ENCODE peak calls at places on chromosomes 5 and 9, in eight cellular contexts. One of them, this sample, is unnamed.

GRCh38 chr5:13921573-13921972 is 22.9 kb downstream of the DNAH5 start:
- DNase-seq in tibial artery: no peak
- DNase-seq in iris pigment epithelial cell: peak; percentile 15
- DNase-seq in RPMI7951: peak; percentile 6
- DNase-seq in kidney epithelial cell: peak; percentile 29
- DNase-seq in activated CD4-positive, alpha-beta T cell treated with anti-CD3 and anti-CD28 coated beads for 4 hours: no peak
- DNase-seq in B cell: no peak
- DNase-seq in ACHN: peak; percentile 63
- DNase-seq in this sample: no peak

GRCh38 chr9:137740311-137740710 is 121.5 kb downstream of the EHMT1 start:
- DNase-seq in tibial artery: no peak
- DNase-seq in iris pigment epithelial cell: peak; percentile 54
- DNase-seq in RPMI7951: no peak
- DNase-seq in kidney epithelial cell: no peak
- DNase-seq in activated CD4-positive, alpha-beta T cell treated with anti-CD3 and anti-CD28 coated beads for 4 hours: no peak
- DNase-seq in B cell: no peak
- DNase-seq in ACHN: no peak
- DNase-seq in this sample: no peak

GRCh38 chr9:81416476-81417298 is 272.7 kb downstream of the TLE1 start:
- DNase-seq in tibial artery: no peak
- DNase-seq in iris pigment epithelial cell: peak; percentile 82
- DNase-seq in RPMI7951: no peak
- DNase-seq in kidney epithelial cell: no peak
- DNase-seq in activated CD4-positive, alpha-beta T cell treated with anti-CD3 and anti-CD28 coated beads for 4 hours: no peak
- DNase-seq in B cell: no peak
- DNase-seq in ACHN: no peak
- DNase-seq in this sample: no peak

GRCh38 chr5:172411423-172412111 is 42.8 kb downstream of the SH3PXD2B start:
- DNase-seq in tibial artery: no peak
- DNase-seq in iris pigment epithelial cell: peak; percentile 68
- DNase-seq in RPMI7951: peak; percentile 78
- DNase-seq in kidney epithelial cell: no peak
- DNase-seq in activated CD4-positive, alpha-beta T cell treated with anti-CD3 and anti-CD28 coated beads for 4 hours: no peak
- DNase-seq in B cell: no peak
- DNase-seq in ACHN: no peak
- DNase-seq in this sample: no peak

GRCh38 chr9:115106642-115107041 is 11.3 kb downstream of the TNC start:
- DNase-seq in tibial artery: no peak
- DNase-seq in iris pigment epithelial cell: peak; percentile 8
- DNase-seq in RPMI7951: peak; percentile 52
- DNase-seq in kidney epithelial cell: no peak
- DNase-seq in activated CD4-positive, alpha-beta T cell treated with anti-CD3 and anti-CD28 coated beads for 4 hours: no peak
- DNase-seq in B cell: no peak
- DNase-seq in ACHN: no peak
- DNase-seq in this sample: no peak

GRCh38 chr5:56494300-56494704 is 261.2 kb upstream of the ANKRD55 start:
- DNase-seq in tibial artery: no peak
- DNase-seq in iris pigment epithelial cell: no peak
- DNase-seq in RPMI7951: no peak
- DNase-seq in kidney epithelial cell: no peak
- DNase-seq in activated CD4-positive, alpha-beta T cell treated with anti-CD3 and anti-CD28 coated beads for 4 hours: no peak
- DNase-seq in B cell: no peak
- DNase-seq in ACHN: no peak
- DNase-seq in this sample: peak; percentile 18

GRCh38 chr5:15013654-15014463 is 142.3 kb upstream of the ANKH start:
- DNase-seq in tibial artery: no peak
- DNase-seq in iris pigment epithelial cell: peak; percentile 74
- DNase-seq in RPMI7951: peak; percentile 68
- DNase-seq in kidney epithelial cell: peak; percentile 21
- DNase-seq in activated CD4-positive, alpha-beta T cell treated with anti-CD3 and anti-CD28 coated beads for 4 hours: no peak
- DNase-seq in B cell: peak; percentile 25
- DNase-seq in ACHN: peak; percentile 76
- DNase-seq in this sample: peak; percentile 18

GRCh38 chr5:172887735-172888134 is 53.7 kb downstream of the ERGIC1 start:
- DNase-seq in tibial artery: no peak
- DNase-seq in iris pigment epithelial cell: peak; percentile 98
- DNase-seq in RPMI7951: no peak
- DNase-seq in kidney epithelial cell: no peak
- DNase-seq in activated CD4-positive, alpha-beta T cell treated with anti-CD3 and anti-CD28 coated beads for 4 hours: no peak
- DNase-seq in B cell: no peak
- DNase-seq in ACHN: no peak
- DNase-seq in this sample: peak; percentile 33

GRCh38 chr9:74528207-74528606 is 31.1 kb downstream of the RORB start:
- DNase-seq in tibial artery: no peak
- DNase-seq in iris pigment epithelial cell: no peak
- DNase-seq in RPMI7951: no peak
- DNase-seq in kidney epithelial cell: no peak
- DNase-seq in activated CD4-positive, alpha-beta T cell treated with anti-CD3 and anti-CD28 coated beads for 4 hours: no peak
- DNase-seq in B cell: no peak
- DNase-seq in ACHN: no peak
- DNase-seq in this sample: no peak

GRCh38 chr5:115895821-115896220 is 54.1 kb downstream of the AP3S1 start:
- DNase-seq in tibial artery: no peak
- DNase-seq in iris pigment epithelial cell: peak; percentile 62
- DNase-seq in RPMI7951: no peak
- DNase-seq in kidney epithelial cell: no peak
- DNase-seq in activated CD4-positive, alpha-beta T cell treated with anti-CD3 and anti-CD28 coated beads for 4 hours: no peak
- DNase-seq in B cell: no peak
- DNase-seq in ACHN: no peak
- DNase-seq in this sample: no peak

GRCh38 chr5:129096382-129096991 is 1.9 kb downstream of the ISOC1 start:
- DNase-seq in tibial artery: no peak
- DNase-seq in iris pigment epithelial cell: no peak
- DNase-seq in RPMI7951: no peak
- DNase-seq in kidney epithelial cell: no peak
- DNase-seq in activated CD4-positive, alpha-beta T cell treated with anti-CD3 and anti-CD28 coated beads for 4 hours: no peak
- DNase-seq in B cell: no peak
- DNase-seq in ACHN: no peak
- DNase-seq in this sample: no peak

GRCh38 chr5:139415869-139416268 is 12.0 kb upstream of the SPATA24 start:
- DNase-seq in tibial artery: no peak
- DNase-seq in iris pigment epithelial cell: no peak
- DNase-seq in RPMI7951: no peak
- DNase-seq in kidney epithelial cell: no peak
- DNase-seq in activated CD4-positive, alpha-beta T cell treated with anti-CD3 and anti-CD28 coated beads for 4 hours: no peak
- DNase-seq in B cell: no peak
- DNase-seq in ACHN: no peak
- DNase-seq in this sample: no peak

GRCh38 chr5:62498961-62499360 is 79.7 kb upstream of the LRRC70 start:
- DNase-seq in tibial artery: no peak
- DNase-seq in iris pigment epithelial cell: no peak
- DNase-seq in RPMI7951: no peak
- DNase-seq in kidney epithelial cell: no peak
- DNase-seq in activated CD4-positive, alpha-beta T cell treated with anti-CD3 and anti-CD28 coated beads for 4 hours: no peak
- DNase-seq in B cell: no peak
- DNase-seq in ACHN: no peak
- DNase-seq in this sample: no peak

GRCh38 chr5:4883388-4883787 is 256.7 kb upstream of the ADAMTS16 start:
- DNase-seq in tibial artery: no peak
- DNase-seq in iris pigment epithelial cell: no peak
- DNase-seq in RPMI7951: no peak
- DNase-seq in kidney epithelial cell: no peak
- DNase-seq in activated CD4-positive, alpha-beta T cell treated with anti-CD3 and anti-CD28 coated beads for 4 hours: no peak
- DNase-seq in B cell: no peak
- DNase-seq in ACHN: no peak
- DNase-seq in this sample: no peak

GRCh38 chr9:72600671-72601070 is 79.3 kb downstream of the TMC1 start:
- DNase-seq in tibial artery: no peak
- DNase-seq in iris pigment epithelial cell: no peak
- DNase-seq in RPMI7951: no peak
- DNase-seq in kidney epithelial cell: no peak
- DNase-seq in activated CD4-positive, alpha-beta T cell treated with anti-CD3 and anti-CD28 coated beads for 4 hours: no peak
- DNase-seq in B cell: no peak
- DNase-seq in ACHN: no peak
- DNase-seq in this sample: no peak

GRCh38 chr5:82164957-82165698 is 113.0 kb downstream of the RPS23 start:
- DNase-seq in tibial artery: no peak
- DNase-seq in iris pigment epithelial cell: peak; percentile 84
- DNase-seq in RPMI7951: peak; percentile 42
- DNase-seq in kidney epithelial cell: no peak
- DNase-seq in activated CD4-positive, alpha-beta T cell treated with anti-CD3 and anti-CD28 coated beads for 4 hours: no peak
- DNase-seq in B cell: no peak
- DNase-seq in ACHN: peak; percentile 37
- DNase-seq in this sample: no peak

GRCh38 chr9:97900738-97901565 is 21.3 kb downstream of the TRMO start:
- DNase-seq in tibial artery: no peak
- DNase-seq in iris pigment epithelial cell: peak; percentile 51
- DNase-seq in RPMI7951: peak; percentile 52
- DNase-seq in kidney epithelial cell: no peak
- DNase-seq in activated CD4-positive, alpha-beta T cell treated with anti-CD3 and anti-CD28 coated beads for 4 hours: peak; percentile 25
- DNase-seq in B cell: peak; percentile 52
- DNase-seq in ACHN: peak; percentile 50
- DNase-seq in this sample: peak; percentile 19

GRCh38 chr9:129576546-129577543 is 44.1 kb downstream of the C9orf50 start:
- DNase-seq in tibial artery: no peak
- DNase-seq in iris pigment epithelial cell: peak; percentile 94
- DNase-seq in RPMI7951: peak; percentile 28
- DNase-seq in kidney epithelial cell: no peak
- DNase-seq in activated CD4-positive, alpha-beta T cell treated with anti-CD3 and anti-CD28 coated beads for 4 hours: no peak
- DNase-seq in B cell: no peak
- DNase-seq in ACHN: no peak
- DNase-seq in this sample: no peak

This sample was measured in nephron progenitor cell.